ENCODE peak calls at places on chromosomes 16 and 17, in seven cellular contexts. H is tibial nerve, Y is AG10803, Z is spleen, O is progenitor cell of endocrine pancreas, K is colonic mucosa, I is lower leg skin. M is an unnamed sample.
A peak's percentile ranks its signal among the peaks of the same experiment; 100 is the strongest.

GRCh38 chr17:7023576-7024401 is 939 bp downstream of the BCL6B start:
- DNase-seq in O (peak; percentile 58), K (peak; percentile 98), Z (peak; percentile 97), I (peak; percentile 93), H (peak; percentile 84), Y (peak; percentile 72), M (no peak)

GRCh38 chr16:69820926-69821541 is 58.9 kb downstream of the WWP2 start:
- DNase-seq in Y (peak; percentile 79), H (no peak), I (no peak), K (no peak), Z (no peak), O (no peak), M (peak; percentile 37)

GRCh38 chr16:87705780-87706277 is 60.0 kb downstream of the KLHDC4 start:
- DNase-seq in Y (no peak), K (no peak), I (no peak), H (no peak), O (peak; percentile 45), Z (no peak), M (no peak)

GRCh38 chr17:1485748-1486376 is 6.6 kb downstream of the MYO1C start:
- DNase-seq in H (peak; percentile 58), I (no peak), O (no peak), Z (peak; percentile 91), Y (peak; percentile 73), K (peak; percentile 74), M (no peak)

GRCh38 chr17:66716236-66717026 is 118.5 kb upstream of the CACNG5 start:
- DNase-seq in Y (no peak), O (no peak), I (no peak), Z (no peak), K (no peak), H (no peak), M (no peak)

GRCh38 chr17:77631307-77631706 is 327.2 kb upstream of the TNRC6C start:
- DNase-seq in K (no peak), H (no peak), I (no peak), Y (no peak), O (no peak), Z (peak; percentile 42), M (no peak)

GRCh38 chr17:77634710-77635109 is 323.8 kb upstream of the TNRC6C start:
- DNase-seq in Y (no peak), O (no peak), Z (peak; percentile 37), I (no peak), K (no peak), H (no peak), M (no peak)

GRCh38 chr17:49746791-49747490 is 17.0 kb downstream of the FAM117A start:
- DNase-seq in H (no peak), Y (no peak), Z (no peak), K (no peak), I (no peak), O (no peak), M (no peak)

GRCh38 chr16:4142268-4142667 is 26.0 kb upstream of the ADCY9 start:
- DNase-seq in Z (peak; percentile 75), H (no peak), K (no peak), Y (no peak), O (no peak), I (peak; percentile 29), M (no peak)

GRCh38 chr17:42706732-42707131 is 24.4 kb downstream of the CNTNAP1 start:
- DNase-seq in Z (no peak), O (no peak), H (no peak), Y (no peak), K (no peak), I (no peak), M (no peak)

GRCh38 chr17:48791128-48792032 is 25.6 kb downstream of the TTLL6 start:
- DNase-seq in I (peak; percentile 79), O (peak; percentile 51), Y (peak; percentile 88), K (peak; percentile 95), H (peak; percentile 87), Z (no peak), M (peak; percentile 66)

GRCh38 chr16:25692734-25693508 is 1.2 kb downstream of the HS3ST4 start:
- DNase-seq in Z (no peak), K (no peak), H (no peak), O (peak; percentile 20), Y (no peak), I (no peak), M (no peak)

GRCh38 chr17:66900126-66901010 is 64.1 kb upstream of the CACNG4 start:
- DNase-seq in H (no peak), Z (peak; percentile 11), I (no peak), O (no peak), K (no peak), Y (no peak), M (no peak)

GRCh38 chr17:57552114-57552601 is 192.9 kb downstream of the CCDC182 start:
- DNase-seq in K (no peak), O (no peak), Z (peak; percentile 86), H (no peak), I (no peak), Y (no peak), M (no peak)

GRCh38 chr17:21252289-21252874 is 828 bp downstream of the NATD1 start:
- DNase-seq in H (no peak), K (no peak), I (no peak), Y (no peak), Z (peak; percentile 81), O (no peak), M (no peak)

GRCh38 chr16:82899731-82900454 is 273.1 kb downstream of the CDH13 start:
- DNase-seq in O (no peak), I (no peak), Z (no peak), H (no peak), K (no peak), Y (peak; percentile 50), M (no peak)

GRCh38 chr16:66842765-66843164 is 1.4 kb upstream of the CA7 start:
- DNase-seq in K (no peak), H (no peak), I (no peak), O (no peak), Y (no peak), Z (no peak), M (no peak)

GRCh38 chr17:61179316-61179715 is 220.3 kb upstream of the TBX2 start:
- DNase-seq in I (no peak), O (no peak), Y (no peak), H (no peak), K (no peak), Z (no peak), M (no peak)

GRCh38 chr16:2769675-2770056 is 7.4 kb downstream of the ELOB start:
- DNase-seq in K (peak; percentile 90), O (no peak), H (peak; percentile 71), Y (peak; percentile 29), I (peak; percentile 54), Z (peak; percentile 59), M (no peak)

GRCh38 chr16:85570735-85571562 is 42.2 kb upstream of the GSE1 start:
- DNase-seq in O (no peak), H (peak; percentile 42), I (peak; percentile 68), K (no peak), Y (no peak), Z (peak; percentile 93), M (no peak)

GRCh38 chr16:73026754-73027654 is 20.9 kb downstream of the ZFHX3 start:
- DNase-seq in O (no peak), H (no peak), Y (no peak), K (no peak), I (no peak), Z (no peak), M (no peak)

GRCh38 chr16:73028263-73028662 is 19.7 kb downstream of the ZFHX3 start:
- DNase-seq in O (no peak), I (no peak), Z (no peak), Y (no peak), K (no peak), H (no peak), M (no peak)

GRCh38 chr16:73028721-73029361 is 19.1 kb downstream of the ZFHX3 start:
- DNase-seq in I (no peak), Z (no peak), O (no peak), Y (no peak), K (no peak), H (no peak), M (no peak)

GRCh38 chr16:73025506-73026131 is 22.3 kb downstream of the ZFHX3 start:
- DNase-seq in I (no peak), K (no peak), Z (no peak), H (no peak), Y (peak; percentile 52), O (no peak), M (no peak)

GRCh38 chr16:73027655-73028220 is 20.2 kb downstream of the ZFHX3 start:
- DNase-seq in O (no peak), Y (no peak), H (no peak), K (no peak), I (no peak), Z (no peak), M (no peak)
- TF ChIP-seq CTCF in O (no peak), Y (no peak), H (no peak), K (no peak), I (no peak), Z (no peak), M (no peak)

DNA sequence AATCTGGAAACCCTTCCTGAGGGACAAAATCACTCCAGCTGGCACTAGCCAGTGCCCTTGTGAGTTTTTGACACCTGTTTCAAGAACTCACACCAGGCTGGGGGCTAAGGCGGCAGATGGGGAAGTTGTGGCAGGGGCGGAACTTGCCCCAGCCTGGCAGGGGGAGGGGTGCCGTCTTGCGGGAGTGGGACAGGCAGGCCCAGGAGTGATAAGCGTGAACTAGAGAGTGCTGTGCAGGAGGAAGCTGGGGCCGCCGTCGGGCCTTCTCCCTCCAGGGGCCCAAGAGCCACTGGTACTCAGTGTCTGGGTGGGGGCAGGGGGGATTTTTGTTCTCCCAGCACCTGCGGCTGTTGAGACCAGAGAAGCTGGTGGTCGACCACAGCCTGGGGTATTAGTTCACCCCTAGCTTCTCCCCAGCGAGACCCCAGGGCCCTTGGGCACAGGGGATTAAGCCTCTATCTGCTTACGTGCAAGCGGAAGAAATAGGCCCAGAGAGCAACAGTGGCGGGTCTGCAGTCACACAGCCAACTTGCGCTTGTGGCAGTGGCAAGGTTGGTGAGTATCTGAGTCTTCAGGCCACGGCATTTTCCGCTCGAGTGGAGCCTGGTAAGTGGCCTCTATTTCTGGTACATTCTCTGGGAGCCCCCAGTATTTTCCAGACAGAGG is 40.1 kb upstream of the PLCG2 start:
- DNase-seq in O (no peak), Y (no peak), Z (peak; percentile 98), I (no peak), K (peak; percentile 57), H (peak; percentile 23), M (no peak)
- TF ChIP-seq CTCF in O (no peak), Y (no peak), Z (no peak), I (no peak), K (no peak), H (no peak), M (no peak)

GRCh38 chr17:17989618-17990017 is 17.0 kb downstream of the DRC3 start:
- DNase-seq in H (no peak), I (no peak), Z (no peak), Y (no peak), K (no peak), O (no peak), M (no peak)
- TF ChIP-seq CTCF in H (no peak), I (no peak), Z (no peak), Y (no peak), K (no peak), O (no peak), M (no peak)

DNA sequence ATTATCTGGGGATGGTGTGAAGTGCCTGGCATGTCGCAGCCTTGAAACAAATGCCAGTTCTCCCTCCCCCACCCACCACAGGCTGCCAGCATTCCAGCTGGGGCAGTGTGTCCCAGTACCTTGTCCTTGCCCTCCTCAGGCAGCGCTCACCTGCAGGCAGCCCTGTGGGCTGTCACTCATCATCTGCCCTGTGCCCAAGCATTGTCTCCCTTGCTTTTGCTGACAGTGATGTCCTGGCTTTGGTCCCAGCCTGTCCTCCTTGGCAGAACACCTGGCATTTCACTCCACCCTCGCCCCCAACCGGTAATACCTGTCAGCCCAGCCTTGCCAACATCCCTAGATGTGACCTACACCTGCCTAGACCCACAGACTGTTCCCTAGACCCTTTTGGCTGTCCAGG is 129.7 kb downstream of the MRM1 start:
- DNase-seq in Z (no peak), K (peak; percentile 35), O (no peak), Y (no peak), I (peak; percentile 30), H (no peak), M (no peak)
- TF ChIP-seq CTCF in Z (no peak), K (no peak), O (no peak), Y (no peak), I (no peak), H (no peak), M (no peak)

M was measured in AG09309.